ENCODE peak calls at places on chromosomes 7 and 10, in nine cellular contexts. One of them, this sample, is unnamed.

GRCh38 chr10:60703266-60704041 is 74.8 kb upstream of the CDK1 start:
- DNase-seq in stimulated activated CD4-positive, alpha-beta T cell treated with anti-CD3 and anti-CD28 coated beads, Interleukin-4, amount 100 ng/mL, for 48 hours: no peak
- DNase-seq in NCI-H774: no peak
- DNase-seq in glutamatergic neuron: no peak
- DNase-seq in prostate gland: no peak
- DNase-seq in ovary: no peak
- DNase-seq in immature natural killer cell: no peak
- DNase-seq in T-helper 17 cell: no peak
- DNase-seq in AG04449: no peak
- DNase-seq in this sample: no peak

GRCh38 chr10:43219848-43220247 is 47.0 kb downstream of the RASGEF1A start:
- DNase-seq in stimulated activated CD4-positive, alpha-beta T cell treated with anti-CD3 and anti-CD28 coated beads, Interleukin-4, amount 100 ng/mL, for 48 hours: no peak
- DNase-seq in NCI-H774: no peak
- DNase-seq in glutamatergic neuron: peak
- DNase-seq in prostate gland: no peak
- DNase-seq in ovary: no peak
- DNase-seq in immature natural killer cell: no peak
- DNase-seq in T-helper 17 cell: no peak
- DNase-seq in AG04449: no peak
- DNase-seq in this sample: no peak

GRCh38 chr10:31149835-31150512 is 118.3 kb upstream of the ZNF438 start:
- DNase-seq in stimulated activated CD4-positive, alpha-beta T cell treated with anti-CD3 and anti-CD28 coated beads, Interleukin-4, amount 100 ng/mL, for 48 hours: no peak
- DNase-seq in NCI-H774: no peak
- DNase-seq in glutamatergic neuron: no peak
- DNase-seq in prostate gland: no peak
- DNase-seq in ovary: no peak
- DNase-seq in immature natural killer cell: no peak
- DNase-seq in T-helper 17 cell: no peak
- DNase-seq in AG04449: no peak
- DNase-seq in this sample: no peak

GRCh38 chr10:4825868-4826787 is at the start of gene AKR1E2:
- DNase-seq in stimulated activated CD4-positive, alpha-beta T cell treated with anti-CD3 and anti-CD28 coated beads, Interleukin-4, amount 100 ng/mL, for 48 hours: peak
- DNase-seq in NCI-H774: peak
- DNase-seq in glutamatergic neuron: peak
- DNase-seq in prostate gland: peak
- DNase-seq in ovary: peak
- DNase-seq in immature natural killer cell: peak
- DNase-seq in T-helper 17 cell: peak
- DNase-seq in AG04449: peak
- DNase-seq in this sample: no peak

GRCh38 chr10:106795619-106796018 is 368.9 kb downstream of the SORCS1 start:
- DNase-seq in stimulated activated CD4-positive, alpha-beta T cell treated with anti-CD3 and anti-CD28 coated beads, Interleukin-4, amount 100 ng/mL, for 48 hours: no peak
- DNase-seq in NCI-H774: no peak
- DNase-seq in glutamatergic neuron: peak
- DNase-seq in prostate gland: no peak
- DNase-seq in ovary: peak
- DNase-seq in immature natural killer cell: peak
- DNase-seq in T-helper 17 cell: no peak
- DNase-seq in AG04449: no peak
- DNase-seq in this sample: peak

GRCh38 chr10:100878291-100878910 is 34.4 kb upstream of the SLF2 start:
- DNase-seq in stimulated activated CD4-positive, alpha-beta T cell treated with anti-CD3 and anti-CD28 coated beads, Interleukin-4, amount 100 ng/mL, for 48 hours: peak
- DNase-seq in NCI-H774: no peak
- DNase-seq in glutamatergic neuron: peak
- DNase-seq in prostate gland: peak
- DNase-seq in ovary: peak
- DNase-seq in immature natural killer cell: no peak
- DNase-seq in T-helper 17 cell: no peak
- DNase-seq in AG04449: no peak
- DNase-seq in this sample: peak

GRCh38 chr10:122154733-122155366 is 116.2 kb upstream of the BTBD16 start:
- DNase-seq in stimulated activated CD4-positive, alpha-beta T cell treated with anti-CD3 and anti-CD28 coated beads, Interleukin-4, amount 100 ng/mL, for 48 hours: no peak
- DNase-seq in NCI-H774: no peak
- DNase-seq in glutamatergic neuron: peak
- DNase-seq in prostate gland: peak
- DNase-seq in ovary: no peak
- DNase-seq in immature natural killer cell: no peak
- DNase-seq in T-helper 17 cell: no peak
- DNase-seq in AG04449: no peak
- DNase-seq in this sample: no peak

GRCh38 chr10:46546591-46547330 is 9.7 kb downstream of the GPRIN2 start:
- DNase-seq in stimulated activated CD4-positive, alpha-beta T cell treated with anti-CD3 and anti-CD28 coated beads, Interleukin-4, amount 100 ng/mL, for 48 hours: no peak
- DNase-seq in NCI-H774: no peak
- DNase-seq in glutamatergic neuron: peak
- DNase-seq in prostate gland: peak
- DNase-seq in ovary: peak
- DNase-seq in immature natural killer cell: no peak
- DNase-seq in T-helper 17 cell: no peak
- DNase-seq in AG04449: no peak
- DNase-seq in this sample: peak

GRCh38 chr7:70881470-70881869 is 250.5 kb upstream of the GALNT17 start:
- DNase-seq in stimulated activated CD4-positive, alpha-beta T cell treated with anti-CD3 and anti-CD28 coated beads, Interleukin-4, amount 100 ng/mL, for 48 hours: no peak
- DNase-seq in NCI-H774: no peak
- DNase-seq in glutamatergic neuron: no peak
- DNase-seq in prostate gland: no peak
- DNase-seq in ovary: no peak
- DNase-seq in immature natural killer cell: no peak
- DNase-seq in T-helper 17 cell: no peak
- DNase-seq in AG04449: no peak
- DNase-seq in this sample: no peak

GRCh38 chr7:123204206-123204835 is 4.6 kb upstream of the SLC13A1 start:
- DNase-seq in stimulated activated CD4-positive, alpha-beta T cell treated with anti-CD3 and anti-CD28 coated beads, Interleukin-4, amount 100 ng/mL, for 48 hours: no peak
- DNase-seq in NCI-H774: no peak
- DNase-seq in glutamatergic neuron: no peak
- DNase-seq in prostate gland: no peak
- DNase-seq in ovary: no peak
- DNase-seq in immature natural killer cell: no peak
- DNase-seq in T-helper 17 cell: no peak
- DNase-seq in AG04449: no peak
- DNase-seq in this sample: no peak